ENCODE peak calls at places on chromosomes 4 and X, in nine cellular contexts. B, A, M, C, V, K, J, Q and N are unnamed samples.

GRCh38 chrX:12811658-12812057 is 20.4 kb downstream of the PRPS2 start:
- DNase-seq in B (no peak), A (no peak), M (no peak), C (no peak), V (no peak), K (no peak), J (no peak), Q (no peak), N (no peak)

GRCh38 chrX:15723887-15724517 is 14.1 kb upstream of the CA5B start:
- DNase-seq in B (no peak), A (no peak), M (no peak), C (no peak), V (no peak), K (no peak), J (no peak), Q (no peak), N (no peak)

GRCh38 chrX:88830113-88830512 is 83.1 kb downstream of the CPXCR1 start:
- DNase-seq in B (no peak), A (no peak), M (no peak), C (no peak), V (no peak), K (no peak), J (no peak), Q (no peak), N (no peak)

GRCh38 chrX:118325453-118325852 is 20.5 kb upstream of the WDR44 start:
- DNase-seq in B (no peak), A (no peak), M (no peak), C (no peak), V (no peak), K (no peak), J (no peak), Q (no peak), N (no peak)

GRCh38 chrX:70196961-70197805 is 19.9 kb downstream of the DGAT2L6 start:
- DNase-seq in B (peak; percentile 26), A (no peak), M (peak; percentile 54), C (peak; percentile 49), V (peak; percentile 39), K (peak; percentile 64), J (no peak), Q (peak; percentile 10), N (no peak)

GRCh38 chrX:3638280-3638873 is 75.1 kb downstream of the PRKX start:
- DNase-seq in B (peak; percentile 27), A (peak; percentile 22), M (peak; percentile 27), C (peak; percentile 16), V (no peak), K (peak; percentile 30), J (no peak), Q (no peak), N (no peak)

GRCh38 chrX:31245714-31246113 is 173.9 kb upstream of the FTHL17 start:
- DNase-seq in B (no peak), A (no peak), M (no peak), C (no peak), V (no peak), K (no peak), J (no peak), Q (no peak), N (no peak)

GRCh38 chr4:1981251-1982055 is 27.3 kb downstream of the NELFA start:
- DNase-seq in B (no peak), A (no peak), M (peak; percentile 45), C (no peak), V (no peak), K (no peak), J (peak; percentile 30), Q (no peak), N (peak; percentile 65)

GRCh38 chr4:924107-925096 is 7.7 kb downstream of the GAK start:
- DNase-seq in B (no peak), A (no peak), M (peak; percentile 43), C (no peak), V (no peak), K (peak; percentile 33), J (peak; percentile 32), Q (peak; percentile 28), N (peak; percentile 67)

GRCh38 chr4:4659871-4660651 is 118.2 kb upstream of the STX18 start:
- DNase-seq in B (no peak), A (peak; percentile 71), M (peak; percentile 96), C (no peak), V (no peak), K (no peak), J (no peak), Q (no peak), N (no peak)

GRCh38 chrX:134646671-134647070 is 11.6 kb downstream of the PLAC1 start:
- DNase-seq in B (no peak), A (no peak), M (no peak), C (no peak), V (no peak), K (no peak), J (no peak), Q (no peak), N (no peak)

GRCh38 chr4:1410491-1411325 is 4.5 kb upstream of the NKX1-1 start:
- DNase-seq in B (peak; percentile 58), A (no peak), M (peak; percentile 76), C (no peak), V (no peak), K (peak; percentile 32), J (peak; percentile 51), Q (no peak), N (no peak)

GRCh38 chr4:124727331-124727730 is 14.8 kb upstream of the ANKRD50 start:
- DNase-seq in B (no peak), A (no peak), M (no peak), C (no peak), V (no peak), K (no peak), J (no peak), Q (no peak), N (no peak)

GRCh38 chr4:182189107-182189878 is 53.9 kb upstream of the TENM3 start:
- DNase-seq in B (no peak), A (peak; percentile 16), M (peak; percentile 93), C (no peak), V (no peak), K (no peak), J (no peak), Q (no peak), N (no peak)

GRCh38 chrX:110280954-110281353 is 36.9 kb downstream of the AMMECR1 start:
- DNase-seq in B (no peak), A (peak; percentile 13), M (no peak), C (no peak), V (no peak), K (no peak), J (no peak), Q (no peak), N (no peak)

GRCh38 chr4:151004222-151004621 is 10.9 kb downstream of the LRBA start:
- DNase-seq in B (no peak), A (no peak), M (peak; percentile 28), C (no peak), V (no peak), K (no peak), J (no peak), Q (no peak), N (no peak)

GRCh38 chr4:89599026-89599425 is 237.9 kb downstream of the SNCA start:
- DNase-seq in B (no peak), A (no peak), M (no peak), C (no peak), V (no peak), K (no peak), J (no peak), Q (no peak), N (no peak)

GRCh38 chr4:8400641-8401325 is 39.7 kb downstream of the ACOX3 start:
- DNase-seq in B (no peak), A (no peak), M (no peak), C (no peak), V (no peak), K (no peak), J (no peak), Q (no peak), N (no peak)

GRCh38 chr4:45119376-45119775 is 393.0 kb upstream of the GNPDA2 start:
- DNase-seq in B (no peak), A (no peak), M (no peak), C (no peak), V (no peak), K (no peak), J (no peak), Q (no peak), N (no peak)

GRCh38 chrX:101078716-101079115 is at the start of gene TMEM35A:
- DNase-seq in B (no peak), A (no peak), M (no peak), C (peak; percentile 8), V (no peak), K (no peak), J (no peak), Q (no peak), N (no peak)

GRCh38 chrX:2710041-2710471 is 19.0 kb downstream of the CD99 start:
- DNase-seq in B (no peak), A (no peak), M (peak; percentile 57), C (no peak), V (peak; percentile 36), K (peak; percentile 41), J (no peak), Q (no peak), N (peak; percentile 76)

GRCh38 chrX:52933976-52934703 is 24.2 kb downstream of the FAM156A start:
- DNase-seq in B (peak; percentile 2), A (no peak), M (no peak), C (no peak), V (no peak), K (no peak), J (no peak), Q (peak; percentile 63), N (no peak)

GRCh38 chr4:80201326-80202151 is 4.2 kb downstream of the PRDM8 start:
- DNase-seq in B (peak; percentile 12), A (no peak), M (no peak), C (peak; percentile 31), V (peak; percentile 35), K (peak; percentile 65), J (no peak), Q (no peak), N (no peak)

GRCh38 chr4:21467551-21467950 is 481.0 kb downstream of the KCNIP4 start:
- DNase-seq in B (no peak), A (no peak), M (peak; percentile 9), C (no peak), V (no peak), K (no peak), J (no peak), Q (no peak), N (no peak)

GRCh38 chr4:173577963-173578362 is 47.9 kb upstream of the HAND2 start:
- DNase-seq in B (no peak), A (no peak), M (no peak), C (no peak), V (no peak), K (no peak), J (no peak), Q (no peak), N (no peak)